ENCODE peak calls at places on chromosomes 2 and 18, in six cellular contexts. B is upper lobe of right lung; T is transverse colon; O is tibial nerve; K is uterus; X is CD8-positive, alpha-beta memory T cell. C is an unnamed sample.

GRCh38 chr2:7730449-7730848 is 813.2 kb downstream of the RNF144A start:
- DNase-seq in B (no peak), T (no peak), O (no peak), K (no peak), X (no peak), C (no peak)

GRCh38 chr2:63755216-63755615 is 86.5 kb upstream of the UGP2 start:
- DNase-seq in B (no peak), T (no peak), O (no peak), K (no peak), X (no peak), C (no peak)

GRCh38 chr2:44582363-44583008 is 220.7 kb downstream of the CAMKMT start:
- DNase-seq in B (no peak), T (no peak), O (no peak), K (no peak), X (no peak), C (no peak)

GRCh38 chr2:152755029-152755428 is 36.6 kb downstream of the ARL6IP6 start:
- DNase-seq in B (no peak), T (no peak), O (no peak), K (peak; percentile 43), X (no peak), C (no peak)

GRCh38 chr2:180990794-180991193 is 10.4 kb downstream of the UBE2E3 start:
- DNase-seq in B (no peak), T (no peak), O (no peak), K (no peak), X (no peak), C (no peak)

GRCh38 chr2:98804736-98805135 is 73.8 kb upstream of the MGAT4A start:
- DNase-seq in B (no peak), T (no peak), O (no peak), K (no peak), X (no peak), C (no peak)

GRCh38 chr18:3584266-3584665 is 134.3 kb downstream of the TGIF1 start:
- DNase-seq in B (no peak), T (no peak), O (no peak), K (no peak), X (no peak), C (no peak)

GRCh38 chr2:38178556-38179419 is 102.8 kb upstream of the CYP1B1 start:
- DNase-seq in B (no peak), T (no peak), O (peak; percentile 53), K (peak; percentile 52), X (no peak), C (no peak)

GRCh38 chr2:214960677-214961076 is 151.2 kb upstream of the BARD1 start:
- DNase-seq in B (no peak), T (no peak), O (no peak), K (no peak), X (no peak), C (no peak)

GRCh38 chr2:69186614-69187013 is 173.6 kb downstream of the ANTXR1 start:
- DNase-seq in B (no peak), T (no peak), O (no peak), K (no peak), X (no peak), C (no peak)

GRCh38 chr2:8529706-8530277 is 152.1 kb upstream of the ID2 start:
- DNase-seq in B (no peak), T (no peak), O (no peak), K (no peak), X (no peak), C (no peak)

GRCh38 chr18:77512152-77512551 is 262.5 kb downstream of the GALR1 start:
- DNase-seq in B (no peak), T (no peak), O (no peak), K (no peak), X (no peak), C (no peak)

DNA sequence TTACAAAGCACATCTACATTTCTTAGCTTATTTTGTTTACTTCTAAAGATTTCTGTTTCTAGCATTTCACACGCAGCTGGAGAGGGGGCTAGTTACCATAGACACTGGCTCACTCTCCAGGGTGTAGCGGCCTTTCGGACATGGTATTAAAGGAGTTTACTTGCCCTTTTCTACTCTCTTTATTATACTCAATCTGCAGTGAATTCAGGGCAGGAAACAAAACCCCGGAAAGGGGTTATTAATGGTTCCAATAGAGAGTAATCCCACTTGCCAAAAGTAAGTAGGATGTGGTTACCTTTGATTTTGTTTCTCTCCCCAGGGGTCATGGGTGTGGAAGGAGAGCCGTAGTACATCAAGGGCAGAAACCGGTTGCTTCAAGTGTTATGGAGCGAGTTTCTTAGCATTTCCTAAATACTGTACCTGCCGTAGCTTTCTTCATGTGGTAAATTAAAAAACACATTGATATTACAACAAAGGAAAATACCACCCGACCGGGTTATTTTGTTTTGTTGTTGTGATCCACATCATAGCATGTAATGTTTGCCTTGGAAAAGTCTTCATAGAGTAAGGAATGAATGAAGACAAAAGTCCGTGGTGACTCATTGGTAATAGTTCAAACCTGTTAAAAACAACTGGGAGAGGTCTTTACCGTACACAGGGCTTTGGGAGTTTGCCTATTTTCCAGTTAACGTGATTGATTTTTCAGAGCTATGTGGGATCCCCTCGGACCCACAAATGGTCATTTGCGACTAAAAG is 71.4 kb downstream of the SLC4A3 start:
- DNase-seq in B (no peak), T (no peak), O (no peak), K (no peak), X (no peak), C (no peak)
- H3K27me3 ChIP-seq in B (peaks cover 11% of the 10 kb centered on the region), T (peaks cover 23% of the 10 kb centered on the region), O (no peaks in the 10 kb centered on the region), K (no peaks in the 10 kb centered on the region), X (no peaks in the 10 kb centered on the region), C (peaks cover 4% of the 10 kb centered on the region)

DNA sequence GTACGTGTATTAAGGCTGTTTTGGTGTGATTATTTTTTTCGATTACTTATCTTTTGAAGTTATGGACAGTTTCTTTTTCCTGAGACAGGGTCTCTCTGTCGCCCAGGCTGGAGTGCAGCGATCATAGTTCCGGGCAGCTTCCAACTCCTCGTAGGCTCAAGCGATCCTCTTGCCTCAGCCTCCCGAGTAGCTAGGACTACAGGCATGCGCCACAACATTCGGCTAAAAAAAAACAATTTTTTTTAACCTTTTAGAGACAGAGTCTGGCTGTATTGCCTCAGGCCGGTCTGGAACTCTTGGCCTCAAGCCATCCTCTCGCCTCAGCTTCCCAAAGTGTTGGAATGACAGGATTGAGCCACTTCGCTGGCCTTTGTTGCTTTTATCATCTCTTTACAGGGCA is 945 bp downstream of the HAT1 start:
- DNase-seq in B (peak; percentile 46), T (no peak), O (no peak), K (no peak), X (no peak), C (no peak)
- H3K4me3 ChIP-seq in B (peak overlapping the region; percentile 99), T (peak overlapping the region; percentile 73), O (peak overlapping the region; percentile 68), K (peak overlapping the region; percentile 59), X (peak overlapping the region; percentile 87), C (peak overlapping the region; percentile 87)

GRCh38 chr2:119637371-119637770 is 41.6 kb upstream of the TMEM177 start:
- DNase-seq in B (no peak), T (no peak), O (no peak), K (no peak), X (no peak), C (no peak)
- H3K27me3 ChIP-seq in B (no peaks in the 10 kb centered on the region), T (no peaks in the 10 kb centered on the region), O (no peaks in the 10 kb centered on the region), K (no peaks in the 10 kb centered on the region), X (no peaks in the 10 kb centered on the region), C (no peaks in the 10 kb centered on the region)

DNA sequence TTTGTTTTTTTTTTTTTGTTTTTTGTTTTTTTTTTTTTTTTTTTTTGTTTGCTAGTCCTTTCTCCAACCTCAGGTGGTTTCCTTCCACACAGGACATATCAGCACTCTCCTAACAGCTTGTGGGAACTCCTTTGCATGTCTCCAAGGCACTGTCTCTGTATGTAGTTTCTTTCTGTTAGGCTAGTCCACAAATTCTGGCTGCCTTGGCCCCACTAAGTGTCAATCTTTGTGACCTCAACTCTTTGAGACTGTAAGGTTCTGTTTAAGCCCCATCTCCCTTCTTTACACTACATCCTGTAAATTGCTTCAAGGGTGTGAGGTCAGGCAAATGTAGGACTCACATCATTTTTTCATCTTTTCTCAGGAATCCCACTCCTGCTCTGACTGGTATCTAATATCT is 85.1 kb downstream of the NCOA1 start:
- DNase-seq in B (no peak), T (no peak), O (no peak), K (no peak), X (no peak), C (no peak)
- H3K4me3 ChIP-seq in B (no peak overlapping the region), T (no peak overlapping the region), O (no peak overlapping the region), K (no peak overlapping the region), X (no peak overlapping the region), C (no peak overlapping the region)

GRCh38 chr2:219018726-219019125 is 22.6 kb downstream of the CFAP65 start:
- DNase-seq in B (no peak), T (no peak), O (no peak), K (no peak), X (no peak), C (no peak)
- H3K27me3 ChIP-seq in B (peaks cover 8% of the 10 kb centered on the region), T (no peaks in the 10 kb centered on the region), O (no peaks in the 10 kb centered on the region), K (no peaks in the 10 kb centered on the region), X (no peaks in the 10 kb centered on the region), C (peaks cover 82% of the 10 kb centered on the region)

DNA sequence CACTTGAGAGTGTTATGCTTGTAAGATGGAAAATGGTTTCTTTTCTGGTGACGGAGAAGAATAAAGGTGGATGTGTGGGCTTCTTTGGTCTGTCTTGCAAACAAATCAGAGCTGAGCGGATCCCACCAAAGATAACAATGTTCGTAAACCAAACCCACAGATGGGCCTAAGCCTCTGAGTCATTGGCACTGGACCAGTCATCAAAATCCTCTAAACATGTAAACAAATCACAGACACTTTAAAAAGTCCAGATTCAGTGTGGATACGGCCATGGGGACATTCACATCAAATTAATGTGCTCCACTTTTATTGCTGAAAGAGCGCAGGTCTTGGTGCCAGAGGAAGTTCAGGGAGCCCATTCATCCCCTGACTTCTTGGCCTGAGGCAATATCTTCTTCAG is 60.5 kb upstream of the TMEM200C start:
- DNase-seq in B (no peak), T (no peak), O (no peak), K (no peak), X (no peak), C (no peak)
- H3K4me3 ChIP-seq in B (no peak overlapping the region), T (no peak overlapping the region), O (no peak overlapping the region), K (no peak overlapping the region), X (no peak overlapping the region), C (no peak overlapping the region)

C was measured in left ventricle myocardium inferior.